ENCODE peak calls at places on chromosomes 12 and 14, in eight cellular contexts. L is keratinocyte, T is hepatocyte, U is neural progenitor cell, Q is PC-3, N is GM23248, I is GM23338, H is astrocyte. R is an unnamed sample. For H3K4me1, the result is how much of the 10 kb centered on the place peaks cover.

GRCh38 chr12:120468846-120469449 is 600 bp downstream of the SRSF9 start:
- DNase-seq in L (no peak), T (peak), U (no peak), Q (no peak), N (peak), I (no peak), H (no peak), R (no peak)

GRCh38 chr12:116136340-116136739 is 141.2 kb downstream of the MED13L start:
- DNase-seq in L (no peak), T (no peak), U (no peak), Q (peak), N (peak), I (no peak), H (peak), R (peak)

GRCh38 chr12:67193705-67194104 is 75.5 kb upstream of the CAND1 start:
- DNase-seq in L (no peak), T (peak), U (peak), Q (peak), N (peak), I (peak), H (peak), R (peak)

GRCh38 chr12:12807970-12808702 is 5.0 kb upstream of the DDX47 start:
- DNase-seq in L (no peak), T (no peak), U (no peak), Q (peak), N (peak), I (no peak), H (no peak), R (peak)

GRCh38 chr12:47990351-47991105 is 13.7 kb downstream of the COL2A1 start:
- DNase-seq in L (no peak), T (peak), U (no peak), Q (no peak), N (no peak), I (no peak), H (no peak), R (peak)

GRCh38 chr12:68934392-68934791 is 1.4 kb upstream of the CPM start:
- DNase-seq in L (no peak), T (no peak), U (no peak), Q (no peak), N (no peak), I (no peak), H (no peak), R (no peak)

GRCh38 chr14:75494898-75495297 is 27.4 kb upstream of the BATF start:
- DNase-seq in L (no peak), T (no peak), U (no peak), Q (peak), N (peak), I (no peak), H (no peak), R (no peak)

GRCh38 chr12:132496710-132497109 is 6.8 kb downstream of the FBRSL1 start:
- DNase-seq in L (no peak), T (no peak), U (no peak), Q (no peak), N (no peak), I (no peak), H (no peak), R (no peak)

GRCh38 chr12:109134186-109134917 is 18.0 kb downstream of the ACACB start:
- DNase-seq in L (no peak), T (no peak), U (peak), Q (peak), N (peak), I (peak), H (no peak), R (peak)

GRCh38 chr12:98126637-98127335 is 388.6 kb upstream of the TMPO start:
- DNase-seq in L (no peak), T (peak), U (no peak), Q (no peak), N (no peak), I (no peak), H (no peak), R (no peak)

GRCh38 chr14:34171431-34171830 is 220.6 kb upstream of the EGLN3 start:
- DNase-seq in L (no peak), T (no peak), U (no peak), Q (no peak), N (no peak), I (no peak), H (no peak), R (no peak)

GRCh38 chr12:48044396-48044795 is 40.1 kb upstream of the COL2A1 start:
- DNase-seq in L (no peak), T (no peak), U (no peak), Q (no peak), N (no peak), I (no peak), H (no peak), R (no peak)

GRCh38 chr14:54252072-54252730 is 144.6 kb upstream of the CDKN3 start:
- DNase-seq in L (peak), T (peak), U (no peak), Q (peak), N (peak), I (no peak), H (peak), R (peak)

GRCh38 chr12:43111608-43112007 is 440.4 kb downstream of the ADAMTS20 start:
- DNase-seq in L (no peak), T (peak), U (no peak), Q (no peak), N (no peak), I (no peak), H (peak), R (peak)

GRCh38 chr12:103800252-103800771 is 40.7 kb downstream of the NT5DC3 start:
- DNase-seq in L (no peak), T (peak), U (no peak), Q (no peak), N (peak), I (no peak), H (peak), R (peak)

GRCh38 chr12:68119724-68120211 is 39.8 kb downstream of the IFNG start:
- DNase-seq in L (no peak), T (no peak), U (no peak), Q (peak), N (no peak), I (no peak), H (peak), R (peak)

GRCh38 chr14:72013606-72014129 is 81.4 kb downstream of the RGS6 start:
- DNase-seq in L (no peak), T (no peak), U (no peak), Q (no peak), N (no peak), I (no peak), H (no peak), R (no peak)

GRCh38 chr12:98372340-98373018 is 142.9 kb upstream of the TMPO start:
- DNase-seq in L (no peak), T (no peak), U (peak), Q (no peak), N (no peak), I (peak), H (no peak), R (no peak)

GRCh38 chr12:124307556-124307825 is 12.6 kb downstream of the RFLNA start:
- DNase-seq in L (no peak), T (no peak), U (no peak), Q (no peak), N (no peak), I (no peak), H (no peak), R (no peak)

GRCh38 chr12:91774471-91774921 is 371.1 kb downstream of the BTG1 start:
- DNase-seq in L (peak), T (peak), U (no peak), Q (peak), N (peak), I (no peak), H (peak), R (peak)

GRCh38 chr12:52419656-52420055 is 13.5 kb upstream of the KRT82 start:
- DNase-seq in L (no peak), T (no peak), U (no peak), Q (no peak), N (peak), I (no peak), H (peak), R (peak)

GRCh38 chr12:87280893-87281292 is 748.3 kb downstream of the C12orf50 start:
- DNase-seq in L (no peak), T (no peak), U (no peak), Q (no peak), N (no peak), I (no peak), H (no peak), R (no peak)

GRCh38 chr12:95648990-95649791 is 97.9 kb upstream of the USP44 start:
- DNase-seq in L (peak), T (peak), U (no peak), Q (peak), N (peak), I (no peak), H (peak), R (peak)

GRCh38 chr14:92074555-92074954 is 31.8 kb downstream of the ATXN3 start:
- DNase-seq in L (no peak), T (no peak), U (no peak), Q (no peak), N (no peak), I (no peak), H (no peak), R (no peak)

GRCh38 chr14:102923920-102924486 is 1.5 kb downstream of the AMN start:
- DNase-seq in L (no peak), T (peak), U (no peak), Q (no peak), N (no peak), I (no peak), H (no peak), R (no peak)

GRCh38 chr14:102925646-102926045 is 3.2 kb downstream of the AMN start:
- DNase-seq in L (no peak), T (no peak), U (no peak), Q (no peak), N (no peak), I (no peak), H (no peak), R (no peak)

GRCh38 chr14:102924632-102925588 is 2.4 kb downstream of the AMN start:
- DNase-seq in L (no peak), T (no peak), U (no peak), Q (no peak), N (no peak), I (peak), H (no peak), R (no peak)

GRCh38 chr14:102922490-102923200 is at the start of gene AMN:
- DNase-seq in L (no peak), T (peak), U (peak), Q (no peak), N (peak), I (peak), H (no peak), R (no peak)

DNA sequence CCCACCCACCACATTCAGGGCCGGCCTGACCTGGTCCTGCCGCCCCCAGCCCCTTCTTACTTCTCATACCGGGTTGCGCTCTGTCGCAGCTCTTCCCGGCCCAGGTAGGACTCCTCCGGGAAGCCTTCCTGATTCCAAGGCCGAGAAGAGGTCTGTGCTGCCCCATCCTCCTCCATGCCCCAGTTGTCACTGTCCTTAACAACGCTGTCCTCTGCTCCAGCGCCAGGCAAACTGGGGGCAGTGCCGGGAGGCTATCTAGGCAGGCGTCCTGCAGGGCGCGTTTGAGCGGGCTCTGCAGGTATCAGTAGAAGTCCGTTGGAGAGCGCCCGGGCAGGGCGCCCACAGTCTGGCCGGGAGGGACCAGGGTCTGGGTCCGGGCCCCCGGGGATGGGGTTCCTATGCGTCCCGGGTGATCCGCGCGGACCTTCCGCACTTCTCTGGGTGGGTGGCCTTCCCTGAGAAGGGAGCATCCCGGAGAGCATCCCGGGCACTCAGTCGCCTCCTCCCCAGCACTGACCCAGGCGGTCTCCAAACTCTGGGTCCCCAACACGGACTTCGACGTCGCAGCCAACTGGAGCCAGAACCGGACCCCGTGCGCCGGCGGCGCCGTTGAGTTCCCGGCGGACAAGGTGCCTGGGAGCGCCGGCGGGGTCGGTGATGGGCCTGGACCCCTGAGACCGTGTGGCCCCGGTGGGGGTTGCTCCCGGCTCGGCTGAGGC is 897 bp downstream of the AMN start:
- DNase-seq in L (no peak), T (peak), U (peak), Q (no peak), N (no peak), I (peak), H (no peak), R (no peak)
- TF ChIP-seq EZH2 in L (peak), T (peak), U (peak), Q (no peak), N (peak), I (peak), H (peak), R (peak)

GRCh38 chr12:54374555-54375257 is 9.8 kb downstream of the ZNF385A start:
- DNase-seq in L (no peak), T (no peak), U (no peak), Q (no peak), N (no peak), I (no peak), H (no peak), R (no peak)

GRCh38 chr12:54372113-54372806 is 8.0 kb upstream of the GPR84 start:
- DNase-seq in L (no peak), T (no peak), U (no peak), Q (no peak), N (no peak), I (no peak), H (no peak), R (no peak)

GRCh38 chr12:54375258-54375579 is 9.3 kb downstream of the ZNF385A start:
- DNase-seq in L (no peak), T (no peak), U (no peak), Q (no peak), N (no peak), I (no peak), H (no peak), R (no peak)

GRCh38 chr12:54371328-54372112 is 7.2 kb upstream of the GPR84 start:
- DNase-seq in L (no peak), T (no peak), U (no peak), Q (no peak), N (no peak), I (no peak), H (no peak), R (peak)

GRCh38 chr12:54373619-54374554 is 9.6 kb upstream of the GPR84 start:
- DNase-seq in L (no peak), T (no peak), U (no peak), Q (peak), N (no peak), I (no peak), H (no peak), R (no peak)
- H3K4me1 ChIP-seq in L (under half), T (under half), U (under half), Q (under half), N (under half), I (under half), H (under half), R (under half)

GRCh38 chr12:79692249-79692619 is 1.5 kb upstream of the PAWR start:
- DNase-seq in L (no peak), T (no peak), U (no peak), Q (no peak), N (no peak), I (no peak), H (no peak), R (peak)
- H3K27ac ChIP-seq in L (peak), T (peak), U (no peak), Q (peak), N (peak), I (peak), H (peak), R (peak)

GRCh38 chr14:102545461-102546265 is 36.1 kb upstream of the ANKRD9 start:
- DNase-seq in L (no peak), T (peak), U (peak), Q (no peak), N (peak), I (peak), H (no peak), R (no peak)
- TF ChIP-seq EZH2 in L (no peak), T (no peak), U (no peak), Q (no peak), N (no peak), I (no peak), H (no peak), R (no peak)

GRCh38 chr12:65867428-65867827 is 43.1 kb downstream of the HMGA2 start:
- DNase-seq in L (no peak), T (no peak), U (no peak), Q (peak), N (peak), I (no peak), H (peak), R (peak)

GRCh38 chr12:65871865-65872645 is 47.8 kb downstream of the HMGA2 start:
- DNase-seq in L (no peak), T (no peak), U (no peak), Q (no peak), N (no peak), I (no peak), H (no peak), R (no peak)

GRCh38 chr12:65868878-65869277 is 44.6 kb downstream of the HMGA2 start:
- DNase-seq in L (no peak), T (no peak), U (no peak), Q (no peak), N (no peak), I (no peak), H (peak), R (no peak)

DNA sequence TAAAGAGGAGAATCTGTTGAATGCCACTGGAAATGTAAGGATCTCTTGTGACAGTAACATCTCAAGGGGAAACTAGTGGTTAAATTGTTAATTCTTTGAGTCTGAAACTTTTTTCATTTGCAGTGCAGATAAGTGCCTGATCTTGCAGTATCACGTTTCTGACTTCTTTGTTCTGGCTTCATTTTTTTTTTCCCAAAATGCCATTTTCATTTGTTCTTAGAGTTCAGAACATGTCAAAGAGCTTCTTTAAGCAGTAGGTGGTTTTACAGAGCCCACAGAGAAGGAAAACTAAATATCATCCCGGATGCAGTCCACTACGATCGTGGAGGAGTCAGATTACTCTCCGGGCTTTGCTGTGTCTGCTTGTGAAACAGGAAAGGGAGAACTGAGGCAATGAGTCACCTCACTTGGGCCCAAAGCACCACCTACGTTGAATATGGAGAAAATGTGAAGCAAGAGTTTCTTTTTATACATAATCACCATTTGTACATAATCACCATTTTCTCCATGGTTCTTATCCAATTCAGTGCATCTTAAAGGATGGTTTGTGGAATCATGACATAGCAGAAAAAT is 43.9 kb downstream of the HMGA2 start:
- DNase-seq in L (no peak), T (peak), U (no peak), Q (no peak), N (peak), I (no peak), H (peak), R (peak)
- H3K4me1 ChIP-seq in L (under half), T (under half), U (under half), Q (under half), N (under half), I (under half), H (under half), R (under half)

GRCh38 chr14:103246089-103246488 is 87.9 kb upstream of the EIF5 start:
- DNase-seq in L (no peak), T (no peak), U (no peak), Q (no peak), N (no peak), I (no peak), H (no peak), R (no peak)

GRCh38 chr14:103239751-103240150 is 94.3 kb upstream of the EIF5 start:
- DNase-seq in L (no peak), T (no peak), U (no peak), Q (no peak), N (no peak), I (no peak), H (no peak), R (no peak)

GRCh38 chr14:103247169-103247606 is 86.8 kb upstream of the EIF5 start:
- DNase-seq in L (no peak), T (no peak), U (no peak), Q (no peak), N (no peak), I (no peak), H (no peak), R (no peak)

GRCh38 chr14:103243764-103244737 is 90.0 kb upstream of the EIF5 start:
- DNase-seq in L (no peak), T (peak), U (no peak), Q (no peak), N (no peak), I (no peak), H (peak), R (peak)
- H3K27ac ChIP-seq in L (no peak), T (peak), U (peak), Q (no peak), N (no peak), I (no peak), H (no peak), R (no peak)

R was measured in fibroblast of lung.